ENCODE peak calls at places on chromosomes 7 and 10, in eight cellular contexts. M is body of pancreas, A is left ventricle myocardium inferior, Z is esophagus squamous epithelium, Q is spleen, R is AG04450, C is GM23248, J is aorta. B is an unnamed sample.

GRCh38 chr10:15748137-15748536 is 28.4 kb upstream of the ITGA8 start:
- DNase-seq in R (no peak), Q (no peak), A (no peak), C (no peak), Z (no peak), J (no peak), M (no peak), B (no peak)

GRCh38 chr7:36216063-36216684 is 63.1 kb downstream of the EEPD1 start:
- DNase-seq in R (no peak), A (no peak), M (peak), C (peak), Q (no peak), J (no peak), Z (no peak), B (no peak)

GRCh38 chr10:71443676-71444075 is 47.0 kb downstream of the CDH23 start:
- DNase-seq in J (no peak), Z (no peak), M (no peak), A (no peak), R (no peak), Q (no peak), C (no peak), B (no peak)

GRCh38 chr7:156120552-156120951 is 308.3 kb upstream of the SHH start:
- DNase-seq in A (no peak), M (no peak), Z (no peak), C (no peak), J (no peak), R (no peak), Q (no peak), B (no peak)

GRCh38 chr7:81470084-81470723 is 299.6 kb downstream of the HGF start:
- DNase-seq in A (peak), C (peak), M (peak), R (peak), Q (no peak), J (peak), Z (no peak), B (peak)

GRCh38 chr10:5584895-5585516 is 60.2 kb downstream of the CALML3 start:
- DNase-seq in J (peak), R (no peak), M (no peak), Q (peak), Z (no peak), A (no peak), C (peak), B (no peak)

GRCh38 chr7:55369427-55369826 is 4.3 kb downstream of the LANCL2 start:
- DNase-seq in R (peak), C (peak), Q (no peak), M (no peak), J (no peak), Z (no peak), A (no peak), B (no peak)

GRCh38 chr7:1646957-1647891 is 22.9 kb upstream of the ELFN1 start:
- DNase-seq in C (peak), M (no peak), R (no peak), Z (no peak), A (peak), Q (no peak), J (peak), B (no peak)

GRCh38 chr7:1567893-1568292 is 1.9 kb downstream of the PSMG3 start:
- DNase-seq in C (peak), Z (no peak), M (no peak), R (peak), A (no peak), J (no peak), Q (no peak), B (peak)

GRCh38 chr10:3668276-3668960 is 116.6 kb downstream of the KLF6 start:
- DNase-seq in M (peak), R (peak), A (no peak), Z (no peak), C (peak), Q (peak), J (no peak), B (peak)

GRCh38 chr10:132103116-132103910 is 37.6 kb downstream of the JAKMIP3 start:
- DNase-seq in J (peak), Q (no peak), A (no peak), C (no peak), Z (no peak), R (no peak), M (no peak), B (no peak)

GRCh38 chr7:23093546-23093945 is 12.0 kb upstream of the KLHL7 start:
- DNase-seq in J (no peak), M (no peak), C (peak), Z (no peak), A (no peak), R (no peak), Q (no peak), B (no peak)

GRCh38 chr10:8058274-8059111 is 4.0 kb downstream of the GATA3 start:
- DNase-seq in R (no peak), J (no peak), A (no peak), C (no peak), Z (no peak), M (no peak), Q (no peak), B (no peak)

GRCh38 chr7:3518546-3518945 is 217.5 kb downstream of the SDK1 start:
- DNase-seq in Z (no peak), Q (no peak), C (no peak), J (no peak), R (no peak), A (no peak), M (no peak), B (no peak)

GRCh38 chr10:30527623-30528426 is 93.8 kb downstream of the MAP3K8 start:
- DNase-seq in J (no peak), Z (no peak), Q (no peak), R (no peak), A (no peak), M (peak), C (no peak), B (peak)

GRCh38 chr7:117385340-117386124 is 41.8 kb downstream of the ASZ1 start:
- DNase-seq in A (no peak), Z (no peak), J (no peak), M (no peak), Q (no peak), R (no peak), C (peak), B (peak)

GRCh38 chr10:91034494-91035157 is 113.7 kb upstream of the ANKRD1 start:
- DNase-seq in A (peak), Z (no peak), Q (no peak), C (peak), M (peak), R (no peak), J (peak), B (no peak)

GRCh38 chr10:8731415-8732110 is 677.1 kb downstream of the GATA3 start:
- DNase-seq in C (no peak), Q (no peak), Z (no peak), J (no peak), A (no peak), M (no peak), R (no peak), B (no peak)

GRCh38 chr7:104809906-104810305 is 204.1 kb upstream of the KMT2E start:
- DNase-seq in R (no peak), Q (no peak), Z (no peak), M (no peak), A (no peak), J (no peak), C (no peak), B (no peak)

GRCh38 chr10:24206926-24207701 is 1.8 kb upstream of the KIAA1217 start:
- DNase-seq in A (no peak), Q (no peak), R (no peak), C (no peak), Z (no peak), M (no peak), J (no peak), B (peak)

GRCh38 chr10:117540640-117541404 is 1.7 kb upstream of the EMX2 start:
- DNase-seq in M (no peak), A (no peak), R (no peak), Z (no peak), Q (no peak), J (no peak), C (no peak), B (no peak)

GRCh38 chr10:95183132-95183450 is 10.9 kb upstream of the ACSM6 start:
- DNase-seq in A (no peak), Z (no peak), C (no peak), Q (no peak), M (peak), J (no peak), R (no peak), B (no peak)
- H3K27ac ChIP-seq in A (peak), Z (peak), C (peak), Q (peak), M (peak), J (no peak), R (no peak), B (peak)

GRCh38 chr10:13892871-13893270 is 306.1 kb downstream of the PRPF18 start:
- DNase-seq in R (no peak), J (no peak), A (no peak), Q (no peak), Z (no peak), M (no peak), C (no peak), B (no peak)
- H3K4me3 ChIP-seq in R (no peak), J (no peak), A (no peak), Q (no peak), Z (no peak), M (no peak), C (peak), B (no peak)

GRCh38 chr10:121804460-121804859 is 123.4 kb downstream of the ATE1 start:
- DNase-seq in J (no peak), M (no peak), Q (no peak), C (peak), Z (no peak), A (no peak), R (peak), B (no peak)
- H3K27ac ChIP-seq in J (no peak), M (no peak), Q (no peak), C (no peak), Z (no peak), A (no peak), R (no peak), B (no peak)

DNA sequence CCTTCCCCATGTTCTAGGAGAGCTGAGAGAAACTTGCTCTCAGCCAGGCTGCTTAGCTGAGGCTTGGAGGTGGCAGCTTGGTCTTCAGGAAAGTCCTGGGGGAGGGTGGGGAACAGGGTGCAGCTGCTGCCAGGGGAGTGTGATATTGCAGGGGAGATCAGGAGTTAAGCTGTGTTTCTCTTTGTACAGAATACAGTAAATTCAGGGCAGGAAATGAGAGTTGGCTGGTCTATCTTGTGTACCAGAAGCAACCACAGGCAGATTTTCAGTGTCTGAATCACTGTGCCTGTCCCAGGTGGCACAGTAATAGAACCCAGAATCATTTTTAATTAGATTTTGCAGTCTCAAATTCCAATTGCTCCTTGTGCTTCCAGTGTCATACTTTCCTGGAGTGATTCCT is 93.9 kb upstream of the TARP start:
- DNase-seq in J (no peak), Z (no peak), M (no peak), Q (no peak), C (no peak), A (no peak), R (no peak), B (peak)
- H3K4me3 ChIP-seq in J (no peak), Z (no peak), M (no peak), Q (no peak), C (no peak), A (no peak), R (no peak), B (no peak)

DNA sequence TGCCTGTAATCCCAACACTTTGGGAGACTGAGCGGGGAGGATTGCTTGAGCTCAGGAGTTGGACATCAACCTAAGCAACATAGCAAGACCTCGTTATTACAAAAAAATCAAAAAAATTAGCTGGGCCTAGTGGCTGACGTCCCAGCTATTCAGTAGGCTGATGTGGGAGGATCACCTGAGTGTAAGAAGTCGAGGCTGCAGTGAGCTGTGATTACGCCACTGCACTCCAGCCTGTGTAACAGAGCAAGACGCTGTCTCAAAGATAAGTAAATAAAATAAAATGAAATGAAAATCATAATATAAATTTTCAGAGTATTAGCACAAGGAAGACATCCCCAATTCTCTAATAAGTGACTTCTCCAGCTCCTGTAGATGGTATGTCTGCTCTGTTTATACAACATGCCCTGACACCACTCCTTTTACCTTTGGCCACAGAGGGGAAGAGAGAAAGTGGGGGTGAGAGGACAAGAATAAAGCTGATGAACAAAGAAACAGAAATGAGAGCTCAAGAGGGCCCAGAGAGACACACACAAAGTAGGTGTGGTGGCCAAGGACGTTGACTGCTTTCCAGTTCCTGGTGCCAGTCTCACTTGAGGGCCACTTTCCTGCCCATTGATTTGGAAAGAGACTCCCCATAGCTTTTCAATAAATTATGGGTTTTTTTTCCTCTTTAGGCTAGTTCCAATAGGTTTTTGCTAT is 62.9 kb downstream of the PTTG1IP2 start:
- DNase-seq in Q (no peak), M (no peak), R (no peak), Z (no peak), A (no peak), C (no peak), J (no peak), B (no peak)
- H3K27ac ChIP-seq in Q (no peak), M (no peak), R (no peak), Z (no peak), A (no peak), C (no peak), J (no peak), B (no peak)

GRCh38 chr7:84271550-84271949 is 77.0 kb upstream of the SEMA3A start:
- DNase-seq in Z (no peak), C (peak), R (no peak), Q (no peak), J (no peak), A (no peak), M (no peak), B (no peak)
- H3K4me3 ChIP-seq in Z (no peak), C (no peak), R (no peak), Q (no peak), J (no peak), A (no peak), M (no peak), B (no peak)

GRCh38 chr7:26306770-26307169 is 15.1 kb downstream of the SNX10 start:
- DNase-seq in Q (no peak), Z (no peak), J (no peak), M (no peak), A (no peak), R (no peak), C (no peak), B (no peak)
- H3K27ac ChIP-seq in Q (peak), Z (no peak), J (no peak), M (peak), A (no peak), R (no peak), C (no peak), B (no peak)